ENCODE peak calls at places on chromosomes 13 and 19, in ten cellular contexts. B, C, J, Y, T, A, X, S, R and H are unnamed samples.

GRCh38 chr19:42386974-42387707 is 3.0 kb downstream of the CNFN start:
- DNase-seq in B (peak), C (peak), J (peak), Y (peak), T (peak), A (peak), X (peak), S (peak), R (peak), H (peak)

GRCh38 chr19:13838943-13839192 is 38.1 kb upstream of the NANOS3 start:
- DNase-seq in B (no peak), C (peak), J (no peak), Y (no peak), T (no peak), A (no peak), X (no peak), S (no peak), R (no peak), H (no peak)

GRCh38 chr13:30158774-30159445 is 148.4 kb downstream of the KATNAL1 start:
- DNase-seq in B (no peak), C (no peak), J (no peak), Y (no peak), T (no peak), A (no peak), X (no peak), S (no peak), R (peak), H (no peak)

GRCh38 chr19:55526216-55527196 is 10.4 kb downstream of the SBK2 start:
- DNase-seq in B (peak), C (peak), J (no peak), Y (no peak), T (no peak), A (peak), X (no peak), S (peak), R (peak), H (peak)

GRCh38 chr19:47542030-47542475 is 27.2 kb upstream of the NAPA start:
- DNase-seq in B (no peak), C (no peak), J (no peak), Y (no peak), T (no peak), A (no peak), X (no peak), S (no peak), R (no peak), H (no peak)

GRCh38 chr13:100108913-100109507 is 20.1 kb downstream of the PCCA start:
- DNase-seq in B (no peak), C (no peak), J (no peak), Y (no peak), T (no peak), A (no peak), X (no peak), S (no peak), R (no peak), H (no peak)

GRCh38 chr19:52670046-52670445 is 31.9 kb upstream of the ZNF83 start:
- DNase-seq in B (no peak), C (no peak), J (peak), Y (no peak), T (no peak), A (no peak), X (no peak), S (no peak), R (no peak), H (no peak)

GRCh38 chr19:39858541-39858940 is 12.4 kb upstream of the FBL start:
- DNase-seq in B (peak), C (peak), J (peak), Y (no peak), T (no peak), A (no peak), X (no peak), S (no peak), R (no peak), H (no peak)

GRCh38 chr19:14494910-14495677 is 833 bp downstream of the GIPC1 start:
- DNase-seq in B (no peak), C (no peak), J (no peak), Y (no peak), T (no peak), A (no peak), X (no peak), S (no peak), R (no peak), H (no peak)

GRCh38 chr13:108427355-108427754 is 157.8 kb downstream of the TNFSF13B start:
- DNase-seq in B (no peak), C (no peak), J (no peak), Y (no peak), T (no peak), A (no peak), X (no peak), S (no peak), R (no peak), H (no peak)

GRCh38 chr19:51473009-51473707 is 5.2 kb upstream of the CEACAM18 start:
- DNase-seq in B (peak), C (peak), J (peak), Y (peak), T (peak), A (peak), X (peak), S (peak), R (peak), H (peak)

GRCh38 chr13:34076943-34077703 is 259.2 kb downstream of the RFC3 start:
- DNase-seq in B (no peak), C (no peak), J (no peak), Y (no peak), T (no peak), A (no peak), X (no peak), S (peak), R (no peak), H (no peak)

GRCh38 chr19:54470991-54471782 is 1.9 kb downstream of the CDC42EP5 start:
- DNase-seq in B (peak), C (peak), J (no peak), Y (no peak), T (no peak), A (no peak), X (no peak), S (no peak), R (peak), H (no peak)

GRCh38 chr19:38545596-38545995 is 72.2 kb downstream of the MAP4K1 start:
- DNase-seq in B (no peak), C (no peak), J (no peak), Y (no peak), T (no peak), A (no peak), X (no peak), S (no peak), R (no peak), H (no peak)

GRCh38 chr19:6393982-6394412 is 1.0 kb upstream of the GTF2F1 start:
- DNase-seq in B (no peak), C (no peak), J (no peak), Y (peak), T (no peak), A (no peak), X (no peak), S (no peak), R (no peak), H (no peak)

GRCh38 chr13:48009298-48009697 is 8.2 kb upstream of the SUCLA2 start:
- DNase-seq in B (no peak), C (no peak), J (no peak), Y (no peak), T (no peak), A (peak), X (no peak), S (no peak), R (peak), H (no peak)

GRCh38 chr13:111420113-111420876 is 99.9 kb downstream of the TEX29 start:
- DNase-seq in B (no peak), C (peak), J (no peak), Y (no peak), T (no peak), A (no peak), X (no peak), S (no peak), R (no peak), H (no peak)

GRCh38 chr19:30606114-30607050 is 234.2 kb downstream of the ZNF536 start:
- DNase-seq in B (no peak), C (no peak), J (no peak), Y (no peak), T (no peak), A (no peak), X (no peak), S (no peak), R (no peak), H (no peak)

GRCh38 chr13:60019119-60019993 is 144.4 kb downstream of the DIAPH3 start:
- DNase-seq in B (no peak), C (no peak), J (no peak), Y (no peak), T (no peak), A (no peak), X (no peak), S (no peak), R (no peak), H (no peak)

GRCh38 chr19:19214892-19215291 is 3.1 kb downstream of the NCAN start:
- DNase-seq in B (peak), C (peak), J (no peak), Y (no peak), T (no peak), A (no peak), X (peak), S (no peak), R (no peak), H (no peak)

GRCh38 chr13:67509039-67509438 is 278.9 kb upstream of the PCDH9 start:
- DNase-seq in B (no peak), C (no peak), J (no peak), Y (no peak), T (no peak), A (no peak), X (no peak), S (no peak), R (no peak), H (no peak)

GRCh38 chr13:113857531-113858195 is 6.2 kb downstream of the GAS6 start:
- DNase-seq in B (no peak), C (peak), J (no peak), Y (no peak), T (no peak), A (no peak), X (no peak), S (no peak), R (no peak), H (no peak)

GRCh38 chr19:33823341-33823740 is 26.7 kb downstream of the KCTD15 start:
- DNase-seq in B (no peak), C (peak), J (no peak), Y (no peak), T (no peak), A (no peak), X (no peak), S (no peak), R (no peak), H (no peak)

GRCh38 chr13:98293570-98294142 is 116.6 kb upstream of the RNF113B start:
- DNase-seq in B (no peak), C (no peak), J (no peak), Y (no peak), T (no peak), A (no peak), X (no peak), S (no peak), R (no peak), H (no peak)

GRCh38 chr19:18520848-18521691 is 800 bp downstream of the ELL start:
- DNase-seq in B (peak), C (peak), J (no peak), Y (no peak), T (peak), A (no peak), X (peak), S (no peak), R (no peak), H (no peak)

GRCh38 chr13:19818223-19818842 is 35.6 kb upstream of the PSPC1 start:
- DNase-seq in B (peak), C (peak), J (no peak), Y (peak), T (peak), A (no peak), X (peak), S (no peak), R (no peak), H (no peak)

GRCh38 chr13:67235265-67235664 is 5.1 kb upstream of the PCDH9 start:
- DNase-seq in B (no peak), C (no peak), J (no peak), Y (no peak), T (no peak), A (no peak), X (no peak), S (no peak), R (no peak), H (no peak)

GRCh38 chr19:55622242-55622969 is 2.0 kb downstream of the ZNF784 start:
- DNase-seq in B (no peak), C (no peak), J (no peak), Y (no peak), T (no peak), A (no peak), X (no peak), S (no peak), R (no peak), H (no peak)

GRCh38 chr13:44234566-44234965 is 139.1 kb upstream of the SERP2 start:
- DNase-seq in B (no peak), C (no peak), J (no peak), Y (no peak), T (no peak), A (no peak), X (no peak), S (no peak), R (no peak), H (no peak)

GRCh38 chr19:18659281-18660050 is 22.6 kb downstream of the KLHL26 start:
- DNase-seq in B (no peak), C (peak), J (peak), Y (no peak), T (no peak), A (peak), X (no peak), S (no peak), R (no peak), H (no peak)

GRCh38 chr13:44230736-44231135 is 142.9 kb upstream of the SERP2 start:
- DNase-seq in B (no peak), C (no peak), J (no peak), Y (no peak), T (no peak), A (no peak), X (no peak), S (no peak), R (no peak), H (no peak)

GRCh38 chr19:28504139-28504538 is 708.8 kb downstream of the UQCRFS1 start:
- DNase-seq in B (no peak), C (no peak), J (no peak), Y (no peak), T (no peak), A (peak), X (no peak), S (no peak), R (no peak), H (no peak)